ENCODE peak calls at places on chromosomes 13 and 19, in five cellular contexts. N is lung, M is adrenal gland, V is Karpas-422, I is right atrium auricular region. D is an unnamed sample. For H3K27me3 and H3K36me3, the result is how much of the 10 kb centered on the place peaks cover.

GRCh38 chr13:97493471-97493870 is 59.5 kb downstream of the RAP2A start:
- DNase-seq in N (no peak), M (no peak), V (no peak), I (no peak), D (no peak)

GRCh38 chr13:81738364-81738763 is 1397.4 kb upstream of the SPRY2 start:
- DNase-seq in N (no peak), M (no peak), V (no peak), I (no peak), D (no peak)

GRCh38 chr13:31887311-31887710 is 144.3 kb upstream of the FRY start:
- DNase-seq in N (no peak), M (no peak), V (no peak), I (no peak), D (peak)

GRCh38 chr19:34128558-34129250 is 43.6 kb upstream of the LSM14A start:
- DNase-seq in N (no peak), M (no peak), V (no peak), I (no peak), D (no peak)

GRCh38 chr13:36914648-36915047 is 5.4 kb downstream of the SMAD9 start:
- DNase-seq in N (no peak), M (no peak), V (no peak), I (no peak), D (no peak)

GRCh38 chr13:76014618-76015315 is 378.6 kb downstream of the LMO7 start:
- DNase-seq in N (no peak), M (no peak), V (peak), I (no peak), D (no peak)

GRCh38 chr19:55935206-55935605 is 3.1 kb upstream of the NLRP13 start:
- DNase-seq in N (no peak), M (no peak), V (no peak), I (no peak), D (no peak)

GRCh38 chr19:6239401-6239844 is 40.4 kb downstream of the MLLT1 start:
- DNase-seq in N (no peak), M (peak), V (no peak), I (no peak), D (no peak)

GRCh38 chr13:60267498-60268202 is 103.9 kb upstream of the DIAPH3 start:
- DNase-seq in N (no peak), M (no peak), V (peak), I (no peak), D (no peak)

GRCh38 chr19:1396019-1396767 is 5.1 kb downstream of the GAMT start:
- DNase-seq in N (no peak), M (no peak), V (peak), I (no peak), D (no peak)

GRCh38 chr19:15107056-15108010 is at the start of gene SYDE1:
- DNase-seq in N (no peak), M (no peak), V (no peak), I (peak), D (no peak)

GRCh38 chr13:99415851-99416331 is 85.4 kb upstream of the TM9SF2 start:
- DNase-seq in N (no peak), M (no peak), V (no peak), I (no peak), D (no peak)

GRCh38 chr13:35208587-35208986 is 266.5 kb downstream of the NBEA start:
- DNase-seq in N (no peak), M (no peak), V (no peak), I (no peak), D (no peak)

GRCh38 chr13:24272452-24273161 is 36.8 kb upstream of the C1QTNF9 start:
- DNase-seq in N (peak), M (peak), V (no peak), I (peak), D (no peak)

GRCh38 chr19:952680-953500 is 27.1 kb downstream of the ARID3A start:
- DNase-seq in N (no peak), M (no peak), V (no peak), I (no peak), D (no peak)

GRCh38 chr19:56080669-56081401 is 40.3 kb downstream of the ZNF787 start:
- DNase-seq in N (peak), M (peak), V (peak), I (peak), D (no peak)

GRCh38 chr19:8580710-8581281 is 3.6 kb upstream of the MYO1F start:
- DNase-seq in N (peak), M (peak), V (peak), I (peak), D (no peak)

GRCh38 chr13:113027566-113027965 is 58.6 kb downstream of the MCF2L start:
- DNase-seq in N (no peak), M (no peak), V (no peak), I (no peak), D (no peak)
- H3K27me3 ChIP-seq in N (under half), M (under half), V (under half), I (under half), D (under half)

GRCh38 chr19:19345970-19346369 is 25.3 kb downstream of the MAU2 start:
- DNase-seq in N (no peak), M (no peak), V (no peak), I (no peak), D (no peak)
- H3K4me3 ChIP-seq in N (no peak), M (no peak), V (no peak), I (no peak), D (no peak)

DNA sequence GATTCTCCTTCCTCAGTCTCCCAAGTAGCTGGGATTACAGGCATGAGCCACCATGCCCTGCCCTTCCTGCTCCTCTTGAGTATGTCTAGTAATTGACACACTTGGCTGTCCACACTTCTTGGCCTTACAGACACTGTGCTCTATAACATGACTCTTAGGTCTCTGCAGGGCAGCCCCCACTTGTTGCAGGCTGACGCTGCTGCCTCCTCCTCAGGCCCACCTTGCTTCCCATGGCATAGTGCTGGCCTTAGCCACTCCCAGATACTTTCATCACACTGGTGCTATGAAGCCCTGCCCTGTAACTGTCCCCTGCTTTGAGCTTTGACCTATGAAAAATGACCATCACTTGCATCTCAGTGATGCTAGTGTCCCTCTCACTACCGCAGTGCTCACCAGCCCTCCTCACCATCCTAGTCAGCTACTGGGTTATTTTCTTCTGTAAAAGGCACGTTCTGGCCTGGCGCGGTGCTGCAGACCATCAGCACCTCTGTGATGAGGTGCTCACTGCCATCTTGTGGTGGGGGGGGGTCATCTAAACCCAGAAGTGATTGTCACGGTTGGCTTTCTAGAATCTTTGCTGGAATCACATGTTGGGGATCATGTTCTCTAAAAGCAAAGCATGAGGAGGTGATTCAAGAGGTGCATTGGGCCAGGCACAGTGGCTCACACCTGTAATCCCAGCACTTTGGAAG is 9.8 kb downstream of the ERICH4 start:
- DNase-seq in N (no peak), M (no peak), V (no peak), I (no peak), D (no peak)
- H3K36me3 ChIP-seq in N (under half), M (under half), V (under half), I (under half), D (under half)

DNA sequence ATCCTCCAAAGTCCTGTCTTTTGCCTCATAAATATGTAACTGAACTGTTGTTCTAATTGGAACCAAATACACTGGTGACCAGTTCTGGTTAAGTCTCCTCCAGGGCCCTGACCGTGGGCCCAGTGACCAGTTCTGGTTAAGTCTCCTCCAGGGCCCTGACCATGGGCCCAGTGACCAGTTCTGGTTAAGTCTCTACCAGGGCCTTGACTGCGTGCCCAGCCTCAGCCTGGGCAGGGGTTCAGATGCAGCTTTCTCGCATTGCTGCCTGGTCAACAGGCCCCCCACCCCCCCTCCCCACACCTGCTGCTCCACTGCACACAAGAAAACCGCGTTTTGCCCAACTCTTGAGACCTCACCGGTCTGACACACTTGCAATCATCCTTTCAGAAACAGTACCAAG is 3.8 kb upstream of the GRTP1 start:
- DNase-seq in N (no peak), M (no peak), V (no peak), I (peak), D (no peak)
- H3K27me3 ChIP-seq in N (under half), M (under half), V (under half), I (under half), D (under half)

GRCh38 chr13:94309997-94310842 is 169.3 kb downstream of the DCT start:
- DNase-seq in N (no peak), M (no peak), V (no peak), I (no peak), D (peak)

GRCh38 chr13:94313321-94313720 is 166.2 kb downstream of the DCT start:
- DNase-seq in N (no peak), M (no peak), V (no peak), I (no peak), D (no peak)

GRCh38 chr13:94311893-94312292 is 167.6 kb downstream of the DCT start:
- DNase-seq in N (no peak), M (no peak), V (no peak), I (no peak), D (no peak)

GRCh38 chr13:94315188-94315587 is 164.3 kb downstream of the DCT start:
- DNase-seq in N (no peak), M (no peak), V (no peak), I (no peak), D (no peak)

DNA sequence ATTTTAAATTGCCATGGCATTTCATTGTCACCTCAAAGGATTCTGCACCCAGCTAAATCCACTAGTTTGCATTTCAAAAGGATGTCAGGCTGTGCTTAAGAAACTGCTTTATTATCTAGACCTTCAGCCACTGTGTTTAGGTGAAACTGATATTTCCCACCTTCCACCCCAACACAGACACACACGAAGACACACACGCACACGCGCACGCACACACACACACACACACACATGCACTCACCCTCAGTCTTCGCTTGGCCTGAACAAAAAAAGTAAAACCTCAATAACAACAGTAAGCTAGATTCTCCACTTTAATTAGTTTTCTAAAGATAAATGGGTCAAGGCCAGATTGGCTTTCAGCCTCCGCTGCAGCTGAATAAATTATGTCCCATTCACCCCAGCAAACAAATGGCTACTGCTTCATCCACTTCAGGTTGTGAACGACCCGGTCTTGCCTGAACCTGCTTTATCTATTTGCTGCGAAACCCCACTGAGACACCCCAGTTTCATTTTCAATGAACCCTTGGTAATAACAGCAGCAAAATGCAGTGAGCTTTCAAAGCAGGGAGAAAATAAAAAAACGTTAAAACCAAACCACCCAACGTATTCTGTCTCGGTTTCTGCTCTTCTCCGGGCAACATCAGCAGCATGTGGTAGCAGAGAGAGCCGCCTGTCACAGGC is 166.8 kb downstream of the DCT start:
- DNase-seq in N (no peak), M (no peak), V (no peak), I (no peak), D (no peak)
- H3K4me3 ChIP-seq in N (no peak), M (no peak), V (no peak), I (no peak), D (no peak)

GRCh38 chr19:47373246-47374240 is 24.4 kb downstream of the DHX34 start:
- DNase-seq in N (no peak), M (no peak), V (peak), I (no peak), D (no peak)
- H3K36me3 ChIP-seq in N (under half), M (under half), V (under half), I (half or more), D (half or more)

GRCh38 chr13:27293873-27294515 is 23.4 kb downstream of the RASL11A start:
- DNase-seq in N (no peak), M (no peak), V (no peak), I (peak), D (no peak)
- H3K27me3 ChIP-seq in N (under half), M (under half), V (under half), I (under half), D (under half)

GRCh38 chr13:48784906-48785555 is 131.3 kb downstream of the CYSLTR2 start:
- DNase-seq in N (no peak), M (no peak), V (no peak), I (no peak), D (no peak)

GRCh38 chr13:48780713-48781341 is 127.1 kb downstream of the CYSLTR2 start:
- DNase-seq in N (no peak), M (no peak), V (no peak), I (no peak), D (no peak)

GRCh38 chr13:48783181-48783630 is 129.5 kb downstream of the CYSLTR2 start:
- DNase-seq in N (peak), M (peak), V (no peak), I (peak), D (peak)

GRCh38 chr13:48783831-48784230 is 130.1 kb downstream of the CYSLTR2 start:
- DNase-seq in N (no peak), M (no peak), V (no peak), I (no peak), D (no peak)

GRCh38 chr13:48782429-48782840 is 128.7 kb downstream of the CYSLTR2 start:
- DNase-seq in N (no peak), M (no peak), V (no peak), I (no peak), D (no peak)
- H3K4me3 ChIP-seq in N (no peak), M (no peak), V (no peak), I (no peak), D (no peak)

GRCh38 chr13:113243847-113244246 is 34.4 kb downstream of the CUL4A start:
- DNase-seq in N (no peak), M (no peak), V (no peak), I (no peak), D (no peak)

GRCh38 chr13:113245858-113246791 is 36.7 kb downstream of the CUL4A start:
- DNase-seq in N (peak), M (no peak), V (no peak), I (no peak), D (no peak)
- H3K36me3 ChIP-seq in N (under half), M (under half), V (half or more), I (half or more), D (under half)

DNA sequence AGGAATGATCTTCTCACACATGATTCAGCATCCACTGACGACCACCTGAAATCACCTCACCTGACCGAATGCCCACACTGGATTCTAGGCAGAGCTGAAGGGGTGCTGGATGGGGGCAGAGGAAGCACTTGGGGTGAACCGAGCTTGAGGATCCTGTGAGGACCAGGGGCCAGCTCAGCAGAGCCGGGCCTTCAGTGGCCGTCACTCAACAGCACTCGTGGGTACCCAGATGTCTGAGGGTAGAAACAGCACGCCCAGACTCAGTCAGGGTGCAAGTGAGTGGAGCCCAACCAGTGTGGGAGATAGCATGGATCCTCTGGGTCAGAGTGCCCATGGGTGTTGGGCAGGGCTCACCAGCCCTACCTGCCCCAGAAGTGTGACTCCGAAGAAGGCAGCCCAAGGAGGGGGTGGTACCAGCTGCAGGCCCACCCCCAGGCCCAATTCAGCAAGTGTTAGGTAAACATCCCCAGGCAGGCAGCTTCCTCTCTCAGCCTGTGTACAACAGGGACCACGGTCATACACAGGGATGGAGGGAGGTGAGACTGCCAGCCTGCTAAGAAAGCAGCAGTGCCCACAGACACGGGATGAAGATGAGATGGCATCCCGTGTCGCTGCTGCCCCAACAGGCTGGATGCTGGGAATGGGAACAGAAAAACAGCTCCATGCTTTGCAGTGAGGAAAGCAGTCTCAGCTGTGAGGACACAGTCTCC is 16.6 kb downstream of the GJA3 start:
- DNase-seq in N (no peak), M (no peak), V (no peak), I (no peak), D (no peak)
- H3K27me3 ChIP-seq in N (under half), M (under half), V (under half), I (under half), D (under half)